ENCODE peak calls at places on chromosome 4, in nine cellular contexts. A, W, O, Y, E, Z, H, S and R are unnamed samples. For H3K36me3, the result is how much of the 10 kb centered on the place peaks cover.

GRCh38 chr4:72360075-72360474 is 208.9 kb downstream of the ADAMTS3 start:
- DNase-seq in A (no peak), W (no peak), O (no peak), Y (no peak), E (no peak), Z (no peak), H (no peak), S (no peak), R (no peak)

GRCh38 chr4:155891058-155891457 is 12.4 kb upstream of the TDO2 start:
- DNase-seq in A (no peak), W (no peak), O (no peak), Y (no peak), E (no peak), Z (no peak), H (no peak), S (no peak), R (no peak)

GRCh38 chr4:151911970-151912369 is 151.2 kb upstream of the GATB start:
- DNase-seq in A (no peak), W (no peak), O (no peak), Y (no peak), E (no peak), Z (no peak), H (no peak), S (no peak), R (no peak)

GRCh38 chr4:152369203-152369902 is 166.5 kb downstream of the FBXW7 start:
- DNase-seq in A (no peak), W (no peak), O (no peak), Y (no peak), E (no peak), Z (no peak), H (no peak), S (no peak), R (no peak)

GRCh38 chr4:137283737-137284136 is 248.6 kb downstream of the PCDH18 start:
- DNase-seq in A (no peak), W (peak), O (no peak), Y (no peak), E (no peak), Z (no peak), H (peak), S (no peak), R (no peak)

GRCh38 chr4:56821394-56822263 is at the start of gene SPINK2:
- DNase-seq in A (peak), W (peak), O (no peak), Y (no peak), E (peak), Z (peak), H (no peak), S (no peak), R (peak)

GRCh38 chr4:36255575-36255974 is 11.3 kb upstream of the ARAP2 start:
- DNase-seq in A (no peak), W (no peak), O (no peak), Y (no peak), E (no peak), Z (peak), H (no peak), S (no peak), R (no peak)

GRCh38 chr4:136495076-136495475 is 1037.2 kb downstream of the PCDH18 start:
- DNase-seq in A (no peak), W (peak), O (no peak), Y (no peak), E (no peak), Z (no peak), H (peak), S (no peak), R (no peak)

GRCh38 chr4:156197216-156197615 is 243.6 kb upstream of the CTSO start:
- DNase-seq in A (no peak), W (peak), O (no peak), Y (no peak), E (no peak), Z (no peak), H (no peak), S (no peak), R (peak)

GRCh38 chr4:101102114-101102752 is 245.1 kb downstream of the PPP3CA start:
- DNase-seq in A (no peak), W (no peak), O (peak), Y (peak), E (no peak), Z (no peak), H (peak), S (peak), R (peak)

GRCh38 chr4:8775751-8776355 is 95.8 kb downstream of the HMX1 start:
- DNase-seq in A (no peak), W (no peak), O (no peak), Y (no peak), E (peak), Z (no peak), H (no peak), S (no peak), R (no peak)

GRCh38 chr4:183770900-183771299 is 111.8 kb downstream of the TRAPPC11 start:
- DNase-seq in A (no peak), W (no peak), O (no peak), Y (no peak), E (no peak), Z (no peak), H (no peak), S (no peak), R (no peak)

GRCh38 chr4:102585329-102585728 is 84.2 kb downstream of the NFKB1 start:
- DNase-seq in A (no peak), W (no peak), O (no peak), Y (no peak), E (no peak), Z (no peak), H (no peak), S (no peak), R (no peak)
- H3K36me3 ChIP-seq in A (under half), W (under half), O (under half), Y (under half), E (under half), Z (half or more), H (under half), S (under half), R (under half)

GRCh38 chr4:185204238-185204910 is 574 bp upstream of the CFAP97 start:
- DNase-seq in A (no peak), W (no peak), O (no peak), Y (no peak), E (no peak), Z (peak), H (peak), S (no peak), R (peak)
- TF ChIP-seq CTCF in A (no peak), W (no peak), O (no peak), Y (no peak), E (no peak), Z (peak), H (no peak), S (no peak), R (no peak)

DNA sequence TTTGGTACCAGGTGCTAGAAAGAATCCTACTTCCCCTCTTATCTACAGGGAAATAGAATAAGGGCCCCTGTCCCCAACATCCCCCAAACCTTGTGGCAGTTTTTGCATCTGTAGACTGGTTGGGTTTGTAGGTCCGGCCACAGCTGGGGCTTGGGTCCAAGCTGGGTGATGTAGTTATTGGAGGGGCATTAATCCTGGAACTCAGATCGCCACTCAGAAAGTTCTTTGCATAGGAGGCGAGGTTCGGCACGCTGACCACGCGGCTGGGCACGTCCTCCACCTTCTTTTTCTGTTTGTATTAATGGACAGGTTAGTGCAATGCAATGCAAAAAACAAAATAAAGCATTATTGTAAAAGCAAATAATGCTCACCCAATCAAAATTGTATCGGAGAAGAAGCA is 19.2 kb downstream of the MED28 start:
- DNase-seq in A (no peak), W (no peak), O (no peak), Y (no peak), E (no peak), Z (no peak), H (no peak), S (no peak), R (no peak)
- H3K36me3 ChIP-seq in A (half or more), W (under half), O (under half), Y (under half), E (under half), Z (half or more), H (under half), S (under half), R (under half)

DNA sequence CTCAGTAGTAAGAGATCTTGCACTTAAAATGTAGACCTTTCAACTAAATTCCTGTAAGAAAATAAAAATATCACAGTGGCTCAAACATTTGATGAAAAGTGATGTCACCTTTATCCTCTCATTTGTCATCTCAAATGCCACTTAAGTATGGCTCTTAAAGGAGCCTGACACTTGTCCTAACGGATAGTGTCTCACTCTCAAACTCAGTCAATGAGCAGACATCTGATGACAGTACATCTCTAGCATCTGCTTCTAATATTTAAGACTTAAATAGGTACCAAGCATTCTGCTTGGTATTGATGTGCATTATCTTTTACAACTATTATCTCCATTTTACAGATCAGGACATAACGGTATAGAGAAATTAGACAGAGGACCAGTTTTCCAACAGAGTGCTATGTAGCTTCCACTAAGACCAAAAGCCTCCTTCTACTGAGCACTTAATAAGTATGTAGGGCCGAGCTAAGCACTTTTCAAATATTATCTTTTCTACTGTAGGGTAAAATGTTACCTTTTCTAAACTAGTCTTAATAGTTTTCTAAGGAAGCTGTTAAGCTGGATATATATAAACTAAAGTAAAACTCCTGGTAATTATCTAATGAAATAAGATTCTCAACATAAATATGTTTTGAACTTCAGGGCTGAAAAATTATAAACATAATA is 110.2 kb downstream of the PDE5A start:
- DNase-seq in A (no peak), W (peak), O (no peak), Y (no peak), E (no peak), Z (no peak), H (no peak), S (no peak), R (no peak)
- TF ChIP-seq CTCF in A (no peak), W (no peak), O (no peak), Y (no peak), E (no peak), Z (no peak), H (no peak), S (no peak), R (no peak)

DNA sequence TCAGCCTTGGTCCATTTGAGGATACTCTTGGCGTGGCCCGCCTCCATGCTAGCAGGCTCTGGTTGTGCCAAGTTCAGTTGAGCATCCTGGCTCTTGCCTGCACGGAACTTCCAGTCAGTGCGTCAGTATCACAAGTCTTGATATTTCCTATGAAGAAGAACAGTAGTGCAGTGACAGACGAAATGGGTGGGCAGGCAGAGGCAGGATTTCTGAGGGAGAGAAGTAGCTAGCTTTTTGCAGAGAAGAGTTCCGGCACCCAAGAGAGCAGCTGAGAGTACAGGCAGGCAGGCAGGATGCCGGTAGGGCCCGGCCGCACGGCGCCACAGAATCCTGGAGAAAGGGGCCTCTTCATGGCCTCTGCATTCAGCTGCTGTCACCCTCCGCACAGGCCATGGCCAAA is 56.1 kb upstream of the MSANTD1 start:
- DNase-seq in A (no peak), W (no peak), O (no peak), Y (no peak), E (no peak), Z (no peak), H (no peak), S (no peak), R (no peak)
- H3K36me3 ChIP-seq in A (under half), W (under half), O (under half), Y (under half), E (under half), Z (half or more), H (under half), S (under half), R (under half)

GRCh38 chr4:4479366-4479765 is 62.5 kb downstream of the STX18 start:
- DNase-seq in A (no peak), W (no peak), O (no peak), Y (no peak), E (no peak), Z (no peak), H (no peak), S (no peak), R (no peak)

GRCh38 chr4:4477796-4478195 is 64.1 kb downstream of the STX18 start:
- DNase-seq in A (no peak), W (no peak), O (no peak), Y (no peak), E (no peak), Z (no peak), H (no peak), S (no peak), R (no peak)

GRCh38 chr4:4481394-4482000 is 60.4 kb downstream of the STX18 start:
- DNase-seq in A (no peak), W (no peak), O (no peak), Y (no peak), E (no peak), Z (no peak), H (no peak), S (no peak), R (no peak)

GRCh38 chr4:4480205-4480604 is 61.6 kb downstream of the STX18 start:
- DNase-seq in A (no peak), W (no peak), O (no peak), Y (no peak), E (no peak), Z (no peak), H (no peak), S (no peak), R (no peak)

GRCh38 chr4:4480685-4481393 is 61.0 kb downstream of the STX18 start:
- DNase-seq in A (no peak), W (no peak), O (no peak), Y (no peak), E (no peak), Z (peak), H (peak), S (no peak), R (no peak)
- TF ChIP-seq CTCF in A (peak), W (peak), O (peak), Y (no peak), E (no peak), Z (peak), H (peak), S (no peak), R (no peak)

GRCh38 chr4:7773401-7774187 is 166.1 kb downstream of the AFAP1 start:
- DNase-seq in A (no peak), W (no peak), O (no peak), Y (no peak), E (no peak), Z (no peak), H (no peak), S (no peak), R (no peak)
- H3K36me3 ChIP-seq in A (under half), W (under half), O (under half), Y (under half), E (under half), Z (under half), H (under half), S (under half), R (under half)